ENCODE peak calls at places on chromosomes 11 and 22, in ten cellular contexts. One of them, this sample, is unnamed.

GRCh38 chr22:17973217-17973616 is 51.1 kb downstream of the MICAL3 start:
- DNase-seq in SK-MEL-5: no peak
- DNase-seq in NB4: no peak
- DNase-seq in stimulated activated CD4-positive, alpha-beta T cell treated with anti-CD3 and anti-CD28 coated beads, Interleukin-4, amount 100 ng/mL, for 1 hour: no peak
- DNase-seq in activated gamma-delta T cell treated with Interleukin-2 at 50 U/mL for 16 hours: no peak
- DNase-seq in naive thymus-derived CD8-positive, alpha-beta T cell: no peak
- DNase-seq in ureter: no peak
- DNase-seq in stimulated activated CD8-positive, alpha-beta memory T cell treated with anti-CD3 and anti-CD28 coated beads, Interleukin-4, amount 100 ng/mL, for 24 hours: no peak
- DNase-seq in NCI-H510A: no peak
- DNase-seq in RPMI7951: no peak
- DNase-seq in this sample: no peak

GRCh38 chr22:41405588-41405987 is 23.8 kb downstream of the TEF start:
- DNase-seq in SK-MEL-5: no peak
- DNase-seq in NB4: no peak
- DNase-seq in stimulated activated CD4-positive, alpha-beta T cell treated with anti-CD3 and anti-CD28 coated beads, Interleukin-4, amount 100 ng/mL, for 1 hour: peak; percentile 44
- DNase-seq in activated gamma-delta T cell treated with Interleukin-2 at 50 U/mL for 16 hours: no peak
- DNase-seq in naive thymus-derived CD8-positive, alpha-beta T cell: no peak
- DNase-seq in ureter: no peak
- DNase-seq in stimulated activated CD8-positive, alpha-beta memory T cell treated with anti-CD3 and anti-CD28 coated beads, Interleukin-4, amount 100 ng/mL, for 24 hours: peak; percentile 24
- DNase-seq in NCI-H510A: no peak
- DNase-seq in RPMI7951: no peak
- DNase-seq in this sample: no peak

GRCh38 chr11:68042219-68043028 is 3.6 kb downstream of the TCIRG1 start:
- DNase-seq in SK-MEL-5: no peak
- DNase-seq in NB4: no peak
- DNase-seq in stimulated activated CD4-positive, alpha-beta T cell treated with anti-CD3 and anti-CD28 coated beads, Interleukin-4, amount 100 ng/mL, for 1 hour: no peak
- DNase-seq in activated gamma-delta T cell treated with Interleukin-2 at 50 U/mL for 16 hours: no peak
- DNase-seq in naive thymus-derived CD8-positive, alpha-beta T cell: no peak
- DNase-seq in ureter: no peak
- DNase-seq in stimulated activated CD8-positive, alpha-beta memory T cell treated with anti-CD3 and anti-CD28 coated beads, Interleukin-4, amount 100 ng/mL, for 24 hours: no peak
- DNase-seq in NCI-H510A: no peak
- DNase-seq in RPMI7951: no peak
- DNase-seq in this sample: no peak

GRCh38 chr22:24526191-24526590 is 28.7 kb downstream of the GUCD1 start:
- DNase-seq in SK-MEL-5: no peak
- DNase-seq in NB4: no peak
- DNase-seq in stimulated activated CD4-positive, alpha-beta T cell treated with anti-CD3 and anti-CD28 coated beads, Interleukin-4, amount 100 ng/mL, for 1 hour: no peak
- DNase-seq in activated gamma-delta T cell treated with Interleukin-2 at 50 U/mL for 16 hours: no peak
- DNase-seq in naive thymus-derived CD8-positive, alpha-beta T cell: no peak
- DNase-seq in ureter: no peak
- DNase-seq in stimulated activated CD8-positive, alpha-beta memory T cell treated with anti-CD3 and anti-CD28 coated beads, Interleukin-4, amount 100 ng/mL, for 24 hours: no peak
- DNase-seq in NCI-H510A: no peak
- DNase-seq in RPMI7951: no peak
- DNase-seq in this sample: no peak

GRCh38 chr11:122791836-122792235 is 46.5 kb upstream of the CRTAM start:
- DNase-seq in SK-MEL-5: peak; percentile 30
- DNase-seq in NB4: no peak
- DNase-seq in stimulated activated CD4-positive, alpha-beta T cell treated with anti-CD3 and anti-CD28 coated beads, Interleukin-4, amount 100 ng/mL, for 1 hour: no peak
- DNase-seq in activated gamma-delta T cell treated with Interleukin-2 at 50 U/mL for 16 hours: no peak
- DNase-seq in naive thymus-derived CD8-positive, alpha-beta T cell: no peak
- DNase-seq in ureter: no peak
- DNase-seq in stimulated activated CD8-positive, alpha-beta memory T cell treated with anti-CD3 and anti-CD28 coated beads, Interleukin-4, amount 100 ng/mL, for 24 hours: no peak
- DNase-seq in NCI-H510A: no peak
- DNase-seq in RPMI7951: peak; percentile 74
- DNase-seq in this sample: no peak

GRCh38 chr11:129881570-129882170 is 13.7 kb downstream of the NFRKB start:
- DNase-seq in SK-MEL-5: peak; percentile 55
- DNase-seq in NB4: peak; percentile 55
- DNase-seq in stimulated activated CD4-positive, alpha-beta T cell treated with anti-CD3 and anti-CD28 coated beads, Interleukin-4, amount 100 ng/mL, for 1 hour: peak; percentile 54
- DNase-seq in activated gamma-delta T cell treated with Interleukin-2 at 50 U/mL for 16 hours: peak; percentile 40
- DNase-seq in naive thymus-derived CD8-positive, alpha-beta T cell: peak; percentile 52
- DNase-seq in ureter: no peak
- DNase-seq in stimulated activated CD8-positive, alpha-beta memory T cell treated with anti-CD3 and anti-CD28 coated beads, Interleukin-4, amount 100 ng/mL, for 24 hours: peak; percentile 27
- DNase-seq in NCI-H510A: peak; percentile 20
- DNase-seq in RPMI7951: peak; percentile 28
- DNase-seq in this sample: peak; percentile 16

GRCh38 chr22:36816635-36817428 is at the start of gene PVALB:
- DNase-seq in SK-MEL-5: peak; percentile 29
- DNase-seq in NB4: no peak
- DNase-seq in stimulated activated CD4-positive, alpha-beta T cell treated with anti-CD3 and anti-CD28 coated beads, Interleukin-4, amount 100 ng/mL, for 1 hour: no peak
- DNase-seq in activated gamma-delta T cell treated with Interleukin-2 at 50 U/mL for 16 hours: no peak
- DNase-seq in naive thymus-derived CD8-positive, alpha-beta T cell: no peak
- DNase-seq in ureter: no peak
- DNase-seq in stimulated activated CD8-positive, alpha-beta memory T cell treated with anti-CD3 and anti-CD28 coated beads, Interleukin-4, amount 100 ng/mL, for 24 hours: no peak
- DNase-seq in NCI-H510A: no peak
- DNase-seq in RPMI7951: peak; percentile 23
- DNase-seq in this sample: no peak

GRCh38 chr11:128908391-128909246 is 17.5 kb downstream of the KCNJ5 start:
- DNase-seq in SK-MEL-5: no peak
- DNase-seq in NB4: peak; percentile 77
- DNase-seq in stimulated activated CD4-positive, alpha-beta T cell treated with anti-CD3 and anti-CD28 coated beads, Interleukin-4, amount 100 ng/mL, for 1 hour: no peak
- DNase-seq in activated gamma-delta T cell treated with Interleukin-2 at 50 U/mL for 16 hours: no peak
- DNase-seq in naive thymus-derived CD8-positive, alpha-beta T cell: no peak
- DNase-seq in ureter: peak; percentile 84
- DNase-seq in stimulated activated CD8-positive, alpha-beta memory T cell treated with anti-CD3 and anti-CD28 coated beads, Interleukin-4, amount 100 ng/mL, for 24 hours: no peak
- DNase-seq in NCI-H510A: no peak
- DNase-seq in RPMI7951: peak; percentile 95
- DNase-seq in this sample: no peak

GRCh38 chr11:95520765-95521542 is 268.6 kb downstream of the FAM76B start:
- DNase-seq in SK-MEL-5: no peak
- DNase-seq in NB4: no peak
- DNase-seq in stimulated activated CD4-positive, alpha-beta T cell treated with anti-CD3 and anti-CD28 coated beads, Interleukin-4, amount 100 ng/mL, for 1 hour: no peak
- DNase-seq in activated gamma-delta T cell treated with Interleukin-2 at 50 U/mL for 16 hours: no peak
- DNase-seq in naive thymus-derived CD8-positive, alpha-beta T cell: no peak
- DNase-seq in ureter: peak; percentile 72
- DNase-seq in stimulated activated CD8-positive, alpha-beta memory T cell treated with anti-CD3 and anti-CD28 coated beads, Interleukin-4, amount 100 ng/mL, for 24 hours: no peak
- DNase-seq in NCI-H510A: no peak
- DNase-seq in RPMI7951: peak; percentile 15
- DNase-seq in this sample: no peak

GRCh38 chr22:46462726-46463371 is 74.6 kb downstream of the CELSR1 start:
- DNase-seq in SK-MEL-5: no peak
- DNase-seq in NB4: no peak
- DNase-seq in stimulated activated CD4-positive, alpha-beta T cell treated with anti-CD3 and anti-CD28 coated beads, Interleukin-4, amount 100 ng/mL, for 1 hour: no peak
- DNase-seq in activated gamma-delta T cell treated with Interleukin-2 at 50 U/mL for 16 hours: no peak
- DNase-seq in naive thymus-derived CD8-positive, alpha-beta T cell: no peak
- DNase-seq in ureter: no peak
- DNase-seq in stimulated activated CD8-positive, alpha-beta memory T cell treated with anti-CD3 and anti-CD28 coated beads, Interleukin-4, amount 100 ng/mL, for 24 hours: no peak
- DNase-seq in NCI-H510A: no peak
- DNase-seq in RPMI7951: peak; percentile 90
- DNase-seq in this sample: no peak

GRCh38 chr22:20465759-20466077 is 28.1 kb upstream of the SCARF2 start:
- DNase-seq in SK-MEL-5: no peak
- DNase-seq in NB4: no peak
- DNase-seq in stimulated activated CD4-positive, alpha-beta T cell treated with anti-CD3 and anti-CD28 coated beads, Interleukin-4, amount 100 ng/mL, for 1 hour: no peak
- DNase-seq in activated gamma-delta T cell treated with Interleukin-2 at 50 U/mL for 16 hours: no peak
- DNase-seq in naive thymus-derived CD8-positive, alpha-beta T cell: peak; percentile 29
- DNase-seq in ureter: no peak
- DNase-seq in stimulated activated CD8-positive, alpha-beta memory T cell treated with anti-CD3 and anti-CD28 coated beads, Interleukin-4, amount 100 ng/mL, for 24 hours: no peak
- DNase-seq in NCI-H510A: no peak
- DNase-seq in RPMI7951: no peak
- DNase-seq in this sample: no peak

GRCh38 chr11:44971185-44971584 is 20.5 kb upstream of the TP53I11 start:
- DNase-seq in SK-MEL-5: no peak
- DNase-seq in NB4: no peak
- DNase-seq in stimulated activated CD4-positive, alpha-beta T cell treated with anti-CD3 and anti-CD28 coated beads, Interleukin-4, amount 100 ng/mL, for 1 hour: no peak
- DNase-seq in activated gamma-delta T cell treated with Interleukin-2 at 50 U/mL for 16 hours: no peak
- DNase-seq in naive thymus-derived CD8-positive, alpha-beta T cell: no peak
- DNase-seq in ureter: no peak
- DNase-seq in stimulated activated CD8-positive, alpha-beta memory T cell treated with anti-CD3 and anti-CD28 coated beads, Interleukin-4, amount 100 ng/mL, for 24 hours: no peak
- DNase-seq in NCI-H510A: no peak
- DNase-seq in RPMI7951: no peak
- DNase-seq in this sample: no peak

GRCh38 chr11:75668508-75669297 is at the start of gene MAP6:
- DNase-seq in SK-MEL-5: no peak
- DNase-seq in NB4: peak; percentile 36
- DNase-seq in stimulated activated CD4-positive, alpha-beta T cell treated with anti-CD3 and anti-CD28 coated beads, Interleukin-4, amount 100 ng/mL, for 1 hour: peak; percentile 22
- DNase-seq in activated gamma-delta T cell treated with Interleukin-2 at 50 U/mL for 16 hours: no peak
- DNase-seq in naive thymus-derived CD8-positive, alpha-beta T cell: peak; percentile 7
- DNase-seq in ureter: no peak
- DNase-seq in stimulated activated CD8-positive, alpha-beta memory T cell treated with anti-CD3 and anti-CD28 coated beads, Interleukin-4, amount 100 ng/mL, for 24 hours: no peak
- DNase-seq in NCI-H510A: peak; percentile 53
- DNase-seq in RPMI7951: peak; percentile 17
- DNase-seq in this sample: peak; percentile 43

This sample was measured in B cell.